ENCODE peak calls at places on chromosomes 13 and 19, in ten cellular contexts. H is Ammon's horn; O is AG08395; X is right cardiac atrium; M is cardiac fibroblast; C is stimulated activated CD4-positive, alpha-beta T cell treated with anti-CD3 and anti-CD28 coated beads, Interleukin-12 subunit alpha, Interleukin-12 subunit beta, amount 100 ng/mL, for 24 hours; J is HFFc6; E is psoas muscle; B is A673; U is ovary. S is an unnamed sample.

GRCh38 chr19:2542341-2543069 is 66.6 kb downstream of the GADD45B start:
- DNase-seq in H (no peak), O (no peak), X (no peak), M (peak; percentile 63), C (no peak), J (no peak), E (no peak), B (no peak), U (no peak), S (no peak)

GRCh38 chr19:46841458-46842083 is 9.1 kb downstream of the AP2S1 start:
- DNase-seq in H (no peak), O (peak; percentile 66), X (peak; percentile 80), M (peak; percentile 82), C (no peak), J (peak; percentile 84), E (peak; percentile 13), B (peak; percentile 49), U (no peak), S (peak; percentile 51)

GRCh38 chr13:36069881-36070366 is 61.3 kb downstream of the DCLK1 start:
- DNase-seq in H (no peak), O (peak; percentile 10), X (peak; percentile 21), M (no peak), C (no peak), J (no peak), E (no peak), B (no peak), U (peak; percentile 36), S (no peak)

GRCh38 chr13:27125357-27126282 is 46.0 kb downstream of the USP12 start:
- DNase-seq in H (no peak), O (no peak), X (no peak), M (no peak), C (no peak), J (no peak), E (no peak), B (no peak), U (no peak), S (peak; percentile 63)

GRCh38 chr19:511101-511841 is 4.0 kb downstream of the TPGS1 start:
- DNase-seq in H (peak; percentile 53), O (no peak), X (peak; percentile 72), M (peak; percentile 42), C (peak; percentile 69), J (no peak), E (peak; percentile 65), B (peak; percentile 84), U (no peak), S (peak; percentile 85)

GRCh38 chr19:5249526-5249925 is 91.1 kb downstream of the PTPRS start:
- DNase-seq in H (no peak), O (no peak), X (no peak), M (no peak), C (no peak), J (no peak), E (no peak), B (no peak), U (no peak), S (no peak)

GRCh38 chr13:58919551-58919950 is 1244.2 kb downstream of the DIAPH3 start:
- DNase-seq in H (no peak), O (no peak), X (no peak), M (no peak), C (no peak), J (no peak), E (no peak), B (peak; percentile 46), U (no peak), S (no peak)

GRCh38 chr13:106378263-106378662 is 157.2 kb downstream of the EFNB2 start:
- DNase-seq in H (no peak), O (no peak), X (no peak), M (no peak), C (no peak), J (no peak), E (no peak), B (no peak), U (no peak), S (no peak)

GRCh38 chr19:7953060-7953459 is 9.6 kb upstream of the TIMM44 start:
- DNase-seq in H (no peak), O (peak; percentile 37), X (no peak), M (peak; percentile 50), C (no peak), J (peak; percentile 31), E (no peak), B (no peak), U (no peak), S (no peak)

GRCh38 chr19:7856679-7857663 is 17.2 kb downstream of the PRR36 start:
- DNase-seq in H (no peak), O (no peak), X (no peak), M (no peak), C (no peak), J (no peak), E (peak; percentile 48), B (no peak), U (no peak), S (no peak)